ENCODE peak calls at places on chromosomes 4 and X, in ten cellular contexts. F is fibroblast of the aortic adventitia; Y is HEK293T; E is T-cell; N is neural progenitor cell; M is lower leg skin; U is stimulated activated CD4-positive, alpha-beta T cell treated with anti-CD3 and anti-CD28 coated beads, Interleukin-2, amount 100 ng/mL, for 48 hours; X is foreskin keratinocyte; L is DMS153; Q is breast epithelium. J is an unnamed sample.

GRCh38 chr4:24662065-24662464 is 77.7 kb upstream of the DHX15 start:
- DNase-seq in E (no peak), F (no peak), Y (no peak), X (no peak), M (no peak), Q (no peak), L (no peak), N (no peak), U (no peak), J (no peak)

GRCh38 chr4:80104927-80105326 is 31.9 kb upstream of the ANTXR2 start:
- DNase-seq in Y (no peak), N (no peak), U (no peak), L (no peak), Q (no peak), F (no peak), E (no peak), X (no peak), M (no peak), J (no peak)

GRCh38 chrX:46757593-46757992 is 1.3 kb downstream of the SLC9A7 start:
- DNase-seq in F (no peak), U (no peak), Y (no peak), M (no peak), E (no peak), L (no peak), X (no peak), N (no peak), Q (no peak), J (no peak)

GRCh38 chrX:130170752-130171445 is 863 bp upstream of the RAB33A start:
- DNase-seq in L (peak), F (no peak), N (peak), M (no peak), U (peak), Q (no peak), E (peak), X (no peak), Y (no peak), J (no peak)

GRCh38 chr4:138161351-138161750 is 80.8 kb downstream of the SLC7A11 start:
- DNase-seq in Y (no peak), X (no peak), F (no peak), E (no peak), M (no peak), L (no peak), U (no peak), N (peak), Q (no peak), J (no peak)

GRCh38 chrX:109347618-109348017 is 134.3 kb downstream of the GUCY2F start:
- DNase-seq in M (no peak), X (peak), F (peak), L (no peak), E (no peak), Y (no peak), U (no peak), N (no peak), Q (no peak), J (peak)

GRCh38 chr4:176833416-176833815 is 40.7 kb upstream of the VEGFC start:
- DNase-seq in N (peak), U (no peak), Y (no peak), Q (no peak), F (no peak), E (no peak), L (no peak), M (no peak), X (no peak), J (no peak)

GRCh38 chr4:80182237-80182866 is 15.0 kb upstream of the PRDM8 start:
- DNase-seq in U (no peak), M (no peak), E (no peak), L (no peak), Q (no peak), F (no peak), N (no peak), Y (no peak), X (peak), J (no peak)

GRCh38 chr4:100391913-100392312 is 125.9 kb downstream of the EMCN start:
- DNase-seq in L (no peak), N (no peak), U (no peak), F (peak), Y (no peak), X (peak), Q (no peak), M (no peak), E (no peak), J (no peak)

GRCh38 chr4:89248879-89249281 is 58.7 kb downstream of the GPRIN3 start:
- DNase-seq in N (no peak), Q (no peak), Y (no peak), X (no peak), E (no peak), M (no peak), L (peak), F (no peak), U (no peak), J (no peak)

GRCh38 chr4:150078996-150079581 is 844 bp downstream of the DCLK2 start:
- DNase-seq in U (no peak), L (peak), F (peak), N (peak), E (no peak), Q (peak), X (peak), M (no peak), Y (peak), J (no peak)

GRCh38 chr4:166014411-166014810 is 141.4 kb downstream of the TLL1 start:
- DNase-seq in X (peak), M (no peak), U (no peak), Q (no peak), E (no peak), L (no peak), N (no peak), F (no peak), Y (no peak), J (no peak)

GRCh38 chr4:17323619-17324400 is 188.1 kb downstream of the QDPR start:
- DNase-seq in U (no peak), L (no peak), E (no peak), N (no peak), Q (no peak), Y (no peak), X (no peak), F (peak), M (no peak), J (peak)

GRCh38 chrX:37060999-37061398 is 52.8 kb downstream of the FAM47C start:
- DNase-seq in U (no peak), F (peak), M (no peak), L (no peak), E (no peak), X (peak), Y (peak), N (peak), Q (no peak), J (peak)

GRCh38 chr4:169122405-169122804 is 112.3 kb upstream of the CBR4 start:
- DNase-seq in N (no peak), Q (no peak), L (no peak), F (peak), X (no peak), Y (no peak), E (no peak), U (no peak), M (no peak), J (no peak)

GRCh38 chr4:6278801-6279197 is 9.1 kb downstream of the WFS1 start:
- DNase-seq in Q (no peak), L (no peak), E (no peak), F (peak), X (no peak), Y (no peak), U (no peak), N (no peak), M (no peak), J (no peak)

GRCh38 chrX:7263961-7264360 is 116.0 kb upstream of the PUDP start:
- DNase-seq in M (peak), E (no peak), X (peak), L (no peak), F (no peak), N (no peak), Y (no peak), Q (peak), U (no peak), J (no peak)

GRCh38 chr4:156654410-156654809 is 317.2 kb downstream of the PDGFC start:
- DNase-seq in X (no peak), U (no peak), Q (no peak), L (peak), N (no peak), F (no peak), M (no peak), Y (no peak), E (no peak), J (no peak)